ENCODE peak calls at places on chromosomes 3 and 15, in five cellular contexts. One of them, this sample, is unnamed. For H3K4me1, the result is how much of the 10 kb centered on the place peaks cover.

GRCh38 chr3:155946178-155946577 is 75.7 kb downstream of the GMPS start:
- DNase-seq in transverse colon: no peak
- DNase-seq in psoas muscle: no peak
- DNase-seq in IMR-90: peak
- DNase-seq in right atrium auricular region: no peak
- DNase-seq in this sample: no peak

GRCh38 chr3:129106866-129107565 is 14.6 kb downstream of the RAB43 start:
- DNase-seq in transverse colon: peak
- DNase-seq in psoas muscle: no peak
- DNase-seq in IMR-90: no peak
- DNase-seq in right atrium auricular region: no peak
- DNase-seq in this sample: no peak

GRCh38 chr15:90320885-90321278 is 31.2 kb upstream of the ZNF774 start:
- DNase-seq in transverse colon: no peak
- DNase-seq in psoas muscle: no peak
- DNase-seq in IMR-90: no peak
- DNase-seq in right atrium auricular region: no peak
- DNase-seq in this sample: no peak

GRCh38 chr15:74311734-74312444 is 55.6 kb downstream of the CYP11A1 start:
- DNase-seq in transverse colon: no peak
- DNase-seq in psoas muscle: no peak
- DNase-seq in IMR-90: peak
- DNase-seq in right atrium auricular region: no peak
- DNase-seq in this sample: no peak

GRCh38 chr3:52237659-52238172 is 1.2 kb downstream of the TWF2 start:
- DNase-seq in transverse colon: peak
- DNase-seq in psoas muscle: peak
- DNase-seq in IMR-90: peak
- DNase-seq in right atrium auricular region: peak
- DNase-seq in this sample: peak

GRCh38 chr3:31248619-31248992 is 284.1 kb upstream of the STT3B start:
- DNase-seq in transverse colon: no peak
- DNase-seq in psoas muscle: no peak
- DNase-seq in IMR-90: no peak
- DNase-seq in right atrium auricular region: no peak
- DNase-seq in this sample: no peak

GRCh38 chr3:71658131-71658530 is 67.1 kb downstream of the EIF4E3 start:
- DNase-seq in transverse colon: peak
- DNase-seq in psoas muscle: peak
- DNase-seq in IMR-90: peak
- DNase-seq in right atrium auricular region: peak
- DNase-seq in this sample: peak

GRCh38 chr3:8660271-8660731 is 15.7 kb upstream of the SSUH2 start:
- DNase-seq in transverse colon: no peak
- DNase-seq in psoas muscle: no peak
- DNase-seq in IMR-90: peak
- DNase-seq in right atrium auricular region: no peak
- DNase-seq in this sample: no peak

GRCh38 chr3:136544532-136544931 is 207.6 kb downstream of the STAG1 start:
- DNase-seq in transverse colon: no peak
- DNase-seq in psoas muscle: no peak
- DNase-seq in IMR-90: peak
- DNase-seq in right atrium auricular region: no peak
- DNase-seq in this sample: no peak

GRCh38 chr15:77622212-77622941 is 10.3 kb downstream of the LINGO1 start:
- DNase-seq in transverse colon: no peak
- DNase-seq in psoas muscle: no peak
- DNase-seq in IMR-90: no peak
- DNase-seq in right atrium auricular region: no peak
- DNase-seq in this sample: no peak

GRCh38 chr3:158160958-158161357 is 51.1 kb downstream of the RSRC1 start:
- DNase-seq in transverse colon: no peak
- DNase-seq in psoas muscle: no peak
- DNase-seq in IMR-90: peak
- DNase-seq in right atrium auricular region: no peak
- DNase-seq in this sample: no peak

GRCh38 chr3:78035020-78035660 is 995.2 kb downstream of the ROBO2 start:
- DNase-seq in transverse colon: no peak
- DNase-seq in psoas muscle: no peak
- DNase-seq in IMR-90: no peak
- DNase-seq in right atrium auricular region: no peak
- DNase-seq in this sample: no peak

GRCh38 chr3:71879089-71879488 is 94.1 kb upstream of the PROK2 start:
- DNase-seq in transverse colon: no peak
- DNase-seq in psoas muscle: no peak
- DNase-seq in IMR-90: no peak
- DNase-seq in right atrium auricular region: no peak
- DNase-seq in this sample: no peak

GRCh38 chr15:31472636-31473383 is 146.2 kb downstream of the KLF13 start:
- DNase-seq in transverse colon: peak
- DNase-seq in psoas muscle: no peak
- DNase-seq in IMR-90: peak
- DNase-seq in right atrium auricular region: peak
- DNase-seq in this sample: peak

GRCh38 chr3:143302638-143303171 is 183.1 kb downstream of the CHST2 start:
- DNase-seq in transverse colon: no peak
- DNase-seq in psoas muscle: peak
- DNase-seq in IMR-90: peak
- DNase-seq in right atrium auricular region: peak
- DNase-seq in this sample: peak

GRCh38 chr3:45704544-45704943 is 15.3 kb downstream of the SACM1L start:
- DNase-seq in transverse colon: no peak
- DNase-seq in psoas muscle: no peak
- DNase-seq in IMR-90: no peak
- DNase-seq in right atrium auricular region: no peak
- DNase-seq in this sample: no peak
- H3K27ac ChIP-seq in transverse colon: no peak
- H3K27ac ChIP-seq in psoas muscle: no peak
- H3K27ac ChIP-seq in IMR-90: no peak
- H3K27ac ChIP-seq in right atrium auricular region: no peak
- H3K27ac ChIP-seq in this sample: no peak

GRCh38 chr15:47719730-47720129 is 2.4 kb downstream of the SEMA6D start:
- DNase-seq in transverse colon: no peak
- DNase-seq in psoas muscle: no peak
- DNase-seq in IMR-90: no peak
- DNase-seq in right atrium auricular region: no peak
- DNase-seq in this sample: no peak
- H3K4me1 ChIP-seq in transverse colon: under half
- H3K4me1 ChIP-seq in psoas muscle: half or more
- H3K4me1 ChIP-seq in IMR-90: under half
- H3K4me1 ChIP-seq in right atrium auricular region: half or more
- H3K4me1 ChIP-seq in this sample: under half

DNA sequence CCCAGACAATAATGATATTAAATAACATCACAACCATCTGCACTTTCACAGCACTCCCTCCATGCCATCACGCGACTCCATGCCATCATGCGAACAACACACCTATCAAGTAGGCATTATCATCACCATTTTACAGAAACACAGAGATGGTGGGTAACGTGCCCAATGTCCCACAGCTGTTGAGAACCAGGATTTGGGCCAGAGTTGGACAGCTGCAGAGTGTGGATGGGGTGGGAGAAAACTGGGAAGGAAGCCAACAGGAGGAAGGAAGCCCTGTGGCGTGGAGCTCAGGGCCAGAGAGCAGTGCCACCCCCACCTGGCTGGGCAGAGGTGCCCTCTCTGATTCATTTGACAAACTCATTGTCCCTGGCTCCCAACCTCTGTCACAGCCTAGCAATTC is 29.0 kb downstream of the RBPMS2 start:
- DNase-seq in transverse colon: no peak
- DNase-seq in psoas muscle: no peak
- DNase-seq in IMR-90: no peak
- DNase-seq in right atrium auricular region: no peak
- DNase-seq in this sample: no peak
- H3K4me3 ChIP-seq in transverse colon: no peak
- H3K4me3 ChIP-seq in psoas muscle: no peak
- H3K4me3 ChIP-seq in IMR-90: no peak
- H3K4me3 ChIP-seq in right atrium auricular region: peak
- H3K4me3 ChIP-seq in this sample: no peak

DNA sequence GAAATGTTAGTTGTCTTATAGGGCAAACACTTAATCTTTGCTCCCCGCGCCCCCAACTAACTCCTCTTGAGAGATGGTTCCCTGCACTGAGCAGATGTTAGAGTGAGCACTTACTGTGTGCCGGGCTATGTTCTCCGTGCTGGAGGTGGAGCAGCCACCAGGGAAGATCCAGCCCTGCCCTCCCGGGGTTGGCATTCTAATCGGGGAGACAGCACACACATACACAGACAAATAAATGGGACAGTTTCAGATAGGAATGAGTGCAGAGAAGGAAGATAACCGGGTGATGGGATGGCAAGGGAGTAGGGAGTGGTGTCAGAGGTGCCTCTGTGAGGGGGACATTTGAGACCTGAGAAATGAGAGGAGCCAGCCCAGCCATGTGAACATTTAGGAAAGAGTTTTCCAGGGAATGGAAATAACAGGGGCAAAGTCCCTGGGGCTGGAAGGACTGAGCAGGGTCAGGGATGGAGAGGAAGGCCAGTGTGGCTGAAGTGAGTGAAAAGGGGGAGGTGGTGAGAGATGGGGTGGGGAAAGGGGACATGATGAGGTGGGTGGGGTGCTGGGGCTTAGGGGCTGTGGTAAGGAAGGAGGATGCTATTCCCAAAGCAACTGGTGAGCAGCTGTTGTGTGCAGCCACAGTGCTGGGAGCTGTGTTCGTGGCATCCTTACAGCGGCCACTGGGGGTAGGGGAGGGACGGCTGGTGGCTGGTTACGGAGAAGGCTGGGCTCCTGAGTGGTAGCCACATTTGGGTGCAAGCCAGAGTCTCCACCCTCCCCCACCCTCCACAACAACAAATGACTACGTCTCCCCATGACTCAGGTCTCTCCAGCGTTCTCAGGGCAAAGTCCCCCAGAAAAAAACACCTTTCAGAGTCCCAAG is 15.4 kb upstream of the FGD5 start:
- DNase-seq in transverse colon: peak
- DNase-seq in psoas muscle: no peak
- DNase-seq in IMR-90: no peak
- DNase-seq in right atrium auricular region: no peak
- DNase-seq in this sample: no peak
- H3K27ac ChIP-seq in transverse colon: peak
- H3K27ac ChIP-seq in psoas muscle: peak
- H3K27ac ChIP-seq in IMR-90: no peak
- H3K27ac ChIP-seq in right atrium auricular region: peak
- H3K27ac ChIP-seq in this sample: peak

GRCh38 chr15:94877833-94878232 is 646.5 kb downstream of the MCTP2 start:
- DNase-seq in transverse colon: no peak
- DNase-seq in psoas muscle: no peak
- DNase-seq in IMR-90: no peak
- DNase-seq in right atrium auricular region: no peak
- DNase-seq in this sample: no peak

DNA sequence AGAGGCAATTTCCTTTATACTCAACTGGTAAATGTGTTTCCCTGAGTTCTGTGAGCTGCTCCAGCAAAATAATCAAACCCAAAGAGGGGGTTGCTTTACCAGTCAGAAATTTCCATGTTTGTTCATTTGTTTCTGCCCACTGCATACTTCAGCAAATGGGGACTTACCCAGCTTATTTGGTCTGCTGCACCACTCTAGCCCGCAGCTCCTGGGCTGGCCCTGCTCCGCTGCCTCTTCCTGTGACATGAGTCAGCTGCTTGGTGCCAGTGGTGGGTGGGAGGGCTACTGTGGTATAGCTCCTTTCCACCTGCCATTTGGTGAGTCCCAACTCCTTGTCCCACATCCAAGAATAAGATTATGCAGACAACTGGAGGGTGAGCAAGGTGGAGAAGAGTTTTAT is 644.2 kb downstream of the MCTP2 start:
- DNase-seq in transverse colon: no peak
- DNase-seq in psoas muscle: no peak
- DNase-seq in IMR-90: no peak
- DNase-seq in right atrium auricular region: no peak
- DNase-seq in this sample: no peak
- H3K4me1 ChIP-seq in transverse colon: under half
- H3K4me1 ChIP-seq in psoas muscle: under half
- H3K4me1 ChIP-seq in IMR-90: under half
- H3K4me1 ChIP-seq in right atrium auricular region: under half
- H3K4me1 ChIP-seq in this sample: under half